ENCODE peak calls at places on chromosomes 11 and 22, in seven cellular contexts. I is GM12891, X is SK-N-SH, V is K562, B is H1, P is GM12878, W is HepG2. C is an unnamed sample.

GRCh38 chr11:91819195-91819594 is 405.4 kb upstream of the FAT3 start:
- DNase-seq in V (no peak), P (no peak), B (no peak), W (no peak), I (no peak), X (no peak), C (no peak)

GRCh38 chr11:69869311-69869939 is 50.2 kb upstream of the FGF3 start:
- DNase-seq in W (no peak), P (no peak), V (no peak), I (no peak), X (peak; percentile 10), B (no peak), C (no peak)

GRCh38 chr11:76510060-76511047 is 65.5 kb downstream of the EMSY start:
- DNase-seq in I (no peak), X (no peak), P (no peak), B (no peak), V (no peak), W (no peak), C (no peak)

GRCh38 chr22:29691636-29692326 is 28.0 kb upstream of the CABP7 start:
- DNase-seq in I (no peak), W (no peak), B (peak; percentile 66), P (no peak), X (no peak), V (no peak), C (no peak)

GRCh38 chr22:19610518-19611253 is 86.5 kb upstream of the CLDN5 start:
- DNase-seq in W (no peak), X (no peak), P (no peak), V (no peak), I (peak; percentile 51), B (no peak), C (no peak)

GRCh38 chr11:4085575-4085974 is 9.0 kb upstream of the RRM1 start:
- DNase-seq in V (no peak), P (no peak), B (no peak), W (no peak), I (no peak), X (no peak), C (no peak)

GRCh38 chr11:12901874-12902481 is 107.1 kb upstream of the RASSF10 start:
- DNase-seq in P (no peak), I (no peak), B (no peak), W (no peak), X (no peak), V (no peak), C (no peak)

GRCh38 chr22:37230673-37231405 is 13.2 kb downstream of the RAC2 start:
- DNase-seq in X (no peak), I (peak; percentile 61), W (no peak), B (no peak), P (peak; percentile 61), V (no peak), C (peak; percentile 52)

GRCh38 chr11:2107521-2107920 is 31.7 kb downstream of the IGF2 start:
- DNase-seq in W (no peak), P (no peak), X (no peak), V (no peak), B (no peak), I (no peak), C (no peak)

GRCh38 chr22:35459423-35459894 is 59.5 kb downstream of the MCM5 start:
- DNase-seq in B (no peak), I (no peak), X (peak; percentile 44), V (no peak), W (no peak), P (no peak), C (no peak)

GRCh38 chr11:3808846-3809623 is 675 bp downstream of the PGAP2 start:
- DNase-seq in V (peak; percentile 79), P (peak; percentile 41), B (no peak), X (peak; percentile 68), W (peak; percentile 74), I (peak; percentile 60), C (peak; percentile 59)

GRCh38 chr11:68090706-68091105 is 30.5 kb downstream of the CHKA start:
- DNase-seq in V (no peak), W (no peak), B (no peak), P (no peak), I (no peak), X (no peak), C (no peak)

GRCh38 chr11:43969543-43969942 is 27.1 kb downstream of the C11orf96 start:
- DNase-seq in P (no peak), B (no peak), X (peak; percentile 69), V (no peak), I (no peak), W (no peak), C (no peak)

GRCh38 chr11:133830931-133831907 is 14.1 kb downstream of the SPATA19 start:
- DNase-seq in X (peak; percentile 54), P (no peak), W (no peak), I (no peak), B (no peak), V (no peak), C (no peak)

GRCh38 chr22:36323182-36323854 is 64.4 kb downstream of the MYH9 start:
- DNase-seq in P (no peak), W (no peak), B (no peak), X (no peak), V (no peak), I (no peak), C (no peak)

GRCh38 chr22:41598081-41598480 is 8.4 kb upstream of the PMM1 start:
- DNase-seq in V (no peak), B (no peak), I (no peak), W (no peak), P (no peak), X (no peak), C (no peak)

GRCh38 chr11:2396471-2396870 is 4.1 kb upstream of the TSSC4 start:
- DNase-seq in P (no peak), W (no peak), B (no peak), V (no peak), X (no peak), I (no peak), C (no peak)

GRCh38 chr22:48282804-48283203 is 1520.4 kb downstream of the TBC1D22A start:
- DNase-seq in B (no peak), V (no peak), W (no peak), X (no peak), P (no peak), I (no peak), C (no peak)

GRCh38 chr11:111635706-111636045 is 33.4 kb downstream of the SIK2 start:
- DNase-seq in V (peak; percentile 19), B (no peak), X (peak; percentile 38), P (no peak), W (no peak), I (no peak), C (no peak)

GRCh38 chr11:32874144-32874543 is 18.5 kb upstream of the QSER1 start:
- DNase-seq in P (no peak), W (peak; percentile 37), V (no peak), X (no peak), I (no peak), B (no peak), C (no peak)

GRCh38 chr11:1994121-1994520 is 3.5 kb downstream of the H19 start:
- DNase-seq in V (no peak), B (no peak), P (no peak), I (no peak), W (no peak), X (no peak), C (no peak)

GRCh38 chr11:66693356-66694055 is 15.8 kb upstream of the RBM4B start:
- DNase-seq in B (no peak), V (no peak), W (no peak), I (no peak), P (no peak), X (peak; percentile 17), C (no peak)

GRCh38 chr11:88100161-88100560 is 75.1 kb downstream of the RAB38 start:
- DNase-seq in P (no peak), W (no peak), X (no peak), I (no peak), B (no peak), V (no peak), C (no peak)
- TF ChIP-seq TAF1 in P (no peak), W (no peak), X (no peak), I (no peak), B (no peak), V (no peak), C (no peak)

GRCh38 chr11:95364324-95365295 is 133.6 kb upstream of the SESN3 start:
- DNase-seq in W (peak; percentile 79), V (no peak), X (peak; percentile 20), B (no peak), I (no peak), P (no peak), C (no peak)
- TF ChIP-seq TAF1 in W (no peak), V (no peak), X (no peak), B (no peak), I (no peak), P (no peak), C (no peak)

GRCh38 chr11:9341638-9342137 is 27.3 kb upstream of the TMEM41B start:
- DNase-seq in P (no peak), V (no peak), W (no peak), B (no peak), I (no peak), X (no peak), C (no peak)

GRCh38 chr11:9344046-9344680 is 29.8 kb upstream of the TMEM41B start:
- DNase-seq in W (peak; percentile 23), V (no peak), I (no peak), P (no peak), B (no peak), X (no peak), C (no peak)

GRCh38 chr11:9351321-9351881 is 33.1 kb upstream of the IPO7 start:
- DNase-seq in B (no peak), P (no peak), V (no peak), X (peak; percentile 19), W (no peak), I (no peak), C (no peak)

GRCh38 chr11:9351956-9352355 is 32.5 kb upstream of the IPO7 start:
- DNase-seq in P (no peak), W (no peak), V (no peak), X (no peak), B (no peak), I (no peak), C (no peak)

GRCh38 chr11:9347100-9347499 is 32.7 kb upstream of the TMEM41B start:
- DNase-seq in P (no peak), X (no peak), I (no peak), V (peak; percentile 62), B (no peak), W (no peak), C (no peak)
- TF ChIP-seq TAF1 in P (no peak), X (no peak), I (no peak), V (no peak), B (no peak), W (no peak), C (no peak)

DNA sequence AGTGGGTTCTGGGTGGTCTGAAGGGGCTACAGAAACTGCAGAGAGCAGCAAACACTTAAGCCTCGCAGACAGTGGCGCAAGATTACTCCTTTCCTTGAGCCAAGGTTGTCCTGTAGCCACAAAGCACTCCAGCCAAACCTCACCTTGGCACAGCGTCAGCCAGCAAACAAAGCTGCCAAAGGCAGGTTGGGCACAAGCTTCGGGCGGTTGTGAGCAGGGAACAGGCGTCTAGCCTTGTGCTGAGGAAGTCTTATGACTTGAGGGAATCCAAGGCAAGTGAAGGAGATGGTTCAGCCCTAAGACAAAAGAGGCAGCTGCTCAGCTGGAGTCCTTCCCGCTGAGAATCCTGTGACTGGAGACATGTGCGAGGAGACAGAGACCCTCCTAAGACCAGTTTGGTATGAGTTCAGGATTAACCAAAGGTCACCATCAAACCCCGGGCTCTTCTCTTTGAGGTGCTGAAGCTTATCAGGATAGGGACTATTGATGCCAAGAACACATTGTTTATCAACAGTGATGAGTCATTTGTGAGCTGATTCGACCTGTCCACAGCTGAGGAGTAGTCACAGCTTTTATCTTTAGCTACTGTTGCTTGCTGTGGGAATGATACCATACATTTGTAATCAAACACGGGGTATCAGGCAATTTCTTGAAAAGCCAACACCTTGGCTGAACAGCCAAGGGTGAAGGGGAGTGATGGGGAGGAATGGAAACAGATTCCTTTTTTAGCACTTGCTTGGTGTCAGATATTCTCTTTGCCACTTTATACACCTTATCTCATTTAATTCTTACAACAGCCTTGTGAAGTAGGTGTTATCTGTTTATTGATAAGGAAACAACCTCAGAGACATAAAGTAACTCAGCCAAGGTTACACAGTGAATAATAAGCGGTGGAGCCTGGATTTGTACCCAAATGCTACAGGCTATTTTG is 4.6 kb downstream of the ADM start:
- DNase-seq in V (peak; percentile 43), I (no peak), W (peak; percentile 74), X (no peak), P (no peak), B (no peak), C (no peak)
- TF ChIP-seq TAF1 in V (no peak), I (no peak), W (no peak), X (no peak), P (no peak), B (no peak), C (no peak)